ENCODE peak calls at places on chromosomes 6 and 20, in six cellular contexts. One of them, this sample, is unnamed.

GRCh38 chr6:38755207-38755606 is 40.1 kb downstream of the DNAH8 start:
- DNase-seq in Peyer's patch: no peak
- DNase-seq in adrenal gland: no peak
- DNase-seq in A549: no peak
- DNase-seq in testis: no peak
- DNase-seq in IMR-90: no peak
- DNase-seq in this sample: no peak

GRCh38 chr20:45781391-45781931 is 10.2 kb downstream of the WFDC3 start:
- DNase-seq in Peyer's patch: no peak
- DNase-seq in adrenal gland: no peak
- DNase-seq in A549: peak
- DNase-seq in testis: no peak
- DNase-seq in IMR-90: peak
- DNase-seq in this sample: no peak

GRCh38 chr6:121319112-121319553 is 15.1 kb downstream of the TBC1D32 start:
- DNase-seq in Peyer's patch: no peak
- DNase-seq in adrenal gland: no peak
- DNase-seq in A549: peak
- DNase-seq in testis: no peak
- DNase-seq in IMR-90: peak
- DNase-seq in this sample: no peak

GRCh38 chr20:35225319-35226125 is 968 bp upstream of the MMP24 start:
- DNase-seq in Peyer's patch: no peak
- DNase-seq in adrenal gland: no peak
- DNase-seq in A549: no peak
- DNase-seq in testis: no peak
- DNase-seq in IMR-90: no peak
- DNase-seq in this sample: no peak

GRCh38 chr20:20711413-20711812 is 1.0 kb downstream of the RALGAPA2 start:
- DNase-seq in Peyer's patch: peak
- DNase-seq in adrenal gland: no peak
- DNase-seq in A549: no peak
- DNase-seq in testis: peak
- DNase-seq in IMR-90: no peak
- DNase-seq in this sample: no peak

GRCh38 chr20:33065785-33066184 is 12.1 kb downstream of the BPIFB3 start:
- DNase-seq in Peyer's patch: no peak
- DNase-seq in adrenal gland: no peak
- DNase-seq in A549: no peak
- DNase-seq in testis: no peak
- DNase-seq in IMR-90: no peak
- DNase-seq in this sample: no peak

GRCh38 chr6:100986921-100987320 is 105.8 kb upstream of the ASCC3 start:
- DNase-seq in Peyer's patch: no peak
- DNase-seq in adrenal gland: no peak
- DNase-seq in A549: no peak
- DNase-seq in testis: no peak
- DNase-seq in IMR-90: no peak
- DNase-seq in this sample: no peak

GRCh38 chr6:17455919-17456318 is 62.5 kb downstream of the CAP2 start:
- DNase-seq in Peyer's patch: no peak
- DNase-seq in adrenal gland: no peak
- DNase-seq in A549: no peak
- DNase-seq in testis: no peak
- DNase-seq in IMR-90: no peak
- DNase-seq in this sample: no peak

GRCh38 chr20:47280228-47280627 is 76.3 kb downstream of the ZMYND8 start:
- DNase-seq in Peyer's patch: no peak
- DNase-seq in adrenal gland: no peak
- DNase-seq in A549: no peak
- DNase-seq in testis: no peak
- DNase-seq in IMR-90: no peak
- DNase-seq in this sample: no peak

GRCh38 chr20:23622839-23623343 is 14.9 kb downstream of the CST3 start:
- DNase-seq in Peyer's patch: no peak
- DNase-seq in adrenal gland: peak
- DNase-seq in A549: peak
- DNase-seq in testis: peak
- DNase-seq in IMR-90: peak
- DNase-seq in this sample: peak

GRCh38 chr20:38957477-38957876 is 4.7 kb upstream of the DHX35 start:
- DNase-seq in Peyer's patch: no peak
- DNase-seq in adrenal gland: no peak
- DNase-seq in A549: no peak
- DNase-seq in testis: no peak
- DNase-seq in IMR-90: no peak
- DNase-seq in this sample: no peak

GRCh38 chr6:160427312-160428068 is 79.3 kb downstream of the SLC22A3 start:
- DNase-seq in Peyer's patch: no peak
- DNase-seq in adrenal gland: peak
- DNase-seq in A549: no peak
- DNase-seq in testis: no peak
- DNase-seq in IMR-90: no peak
- DNase-seq in this sample: peak

GRCh38 chr6:6131492-6132109 is 124.9 kb upstream of the NRN1 start:
- DNase-seq in Peyer's patch: no peak
- DNase-seq in adrenal gland: no peak
- DNase-seq in A549: peak
- DNase-seq in testis: peak
- DNase-seq in IMR-90: no peak
- DNase-seq in this sample: no peak

GRCh38 chr6:35089935-35090505 is 51.1 kb downstream of the TCP11 start:
- DNase-seq in Peyer's patch: no peak
- DNase-seq in adrenal gland: no peak
- DNase-seq in A549: no peak
- DNase-seq in testis: no peak
- DNase-seq in IMR-90: peak
- DNase-seq in this sample: no peak

GRCh38 chr6:152206072-152206818 is 398.8 kb downstream of the ESR1 start:
- DNase-seq in Peyer's patch: no peak
- DNase-seq in adrenal gland: no peak
- DNase-seq in A549: peak
- DNase-seq in testis: peak
- DNase-seq in IMR-90: peak
- DNase-seq in this sample: no peak

GRCh38 chr6:46129634-46130505 is at the start of gene ENPP4:
- DNase-seq in Peyer's patch: peak
- DNase-seq in adrenal gland: peak
- DNase-seq in A549: peak
- DNase-seq in testis: peak
- DNase-seq in IMR-90: peak
- DNase-seq in this sample: peak

GRCh38 chr6:121305957-121306607 is 28.2 kb downstream of the TBC1D32 start:
- DNase-seq in Peyer's patch: no peak
- DNase-seq in adrenal gland: no peak
- DNase-seq in A549: peak
- DNase-seq in testis: no peak
- DNase-seq in IMR-90: peak
- DNase-seq in this sample: no peak

GRCh38 chr6:13454286-13455221 is 32.8 kb downstream of the GFOD1 start:
- DNase-seq in Peyer's patch: peak
- DNase-seq in adrenal gland: no peak
- DNase-seq in A549: no peak
- DNase-seq in testis: peak
- DNase-seq in IMR-90: peak
- DNase-seq in this sample: no peak

GRCh38 chr20:20363449-20364015 is 4.4 kb upstream of the INSM1 start:
- DNase-seq in Peyer's patch: no peak
- DNase-seq in adrenal gland: no peak
- DNase-seq in A549: no peak
- DNase-seq in testis: no peak
- DNase-seq in IMR-90: no peak
- DNase-seq in this sample: no peak

GRCh38 chr6:6631526-6632276 is 43.2 kb downstream of the LY86 start:
- DNase-seq in Peyer's patch: no peak
- DNase-seq in adrenal gland: no peak
- DNase-seq in A549: no peak
- DNase-seq in testis: no peak
- DNase-seq in IMR-90: no peak
- DNase-seq in this sample: no peak

GRCh38 chr20:2402271-2402980 is 21.7 kb downstream of the TGM6 start:
- DNase-seq in Peyer's patch: no peak
- DNase-seq in adrenal gland: no peak
- DNase-seq in A549: peak
- DNase-seq in testis: peak
- DNase-seq in IMR-90: peak
- DNase-seq in this sample: no peak

GRCh38 chr20:64051532-64052325 is 2.3 kb upstream of the SOX18 start:
- DNase-seq in Peyer's patch: no peak
- DNase-seq in adrenal gland: peak
- DNase-seq in A549: no peak
- DNase-seq in testis: no peak
- DNase-seq in IMR-90: no peak
- DNase-seq in this sample: no peak

GRCh38 chr20:57473246-57474042 is 51.5 kb downstream of the CTCFL start:
- DNase-seq in Peyer's patch: peak
- DNase-seq in adrenal gland: peak
- DNase-seq in A549: no peak
- DNase-seq in testis: no peak
- DNase-seq in IMR-90: no peak
- DNase-seq in this sample: peak

GRCh38 chr20:51767018-51767866 is 948 bp downstream of the ATP9A start:
- DNase-seq in Peyer's patch: peak
- DNase-seq in adrenal gland: peak
- DNase-seq in A549: peak
- DNase-seq in testis: peak
- DNase-seq in IMR-90: no peak
- DNase-seq in this sample: peak
- TF ChIP-seq POLR2A in Peyer's patch: peak
- TF ChIP-seq POLR2A in adrenal gland: no peak
- TF ChIP-seq POLR2A in A549: no peak
- TF ChIP-seq POLR2A in testis: no peak
- TF ChIP-seq POLR2A in IMR-90: no peak
- TF ChIP-seq POLR2A in this sample: no peak

DNA sequence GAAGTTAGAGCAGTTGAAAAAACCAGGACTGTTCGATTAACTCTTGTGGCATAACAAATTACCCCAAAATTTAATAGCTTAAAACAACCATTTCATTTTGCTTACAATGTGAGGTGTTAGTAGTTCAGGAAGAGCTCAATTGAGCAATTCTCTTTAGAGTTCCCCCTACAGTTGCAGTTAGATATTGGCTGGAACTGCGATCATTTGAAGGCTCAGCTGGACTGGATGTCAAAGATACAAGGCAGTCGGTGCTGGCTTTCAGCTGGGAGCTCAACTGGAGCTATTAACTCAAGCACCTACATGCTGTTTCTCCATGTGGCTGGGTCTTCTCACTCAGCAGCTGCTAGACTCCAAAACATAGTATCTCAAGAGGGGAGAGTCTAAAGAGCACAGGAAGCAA is 96.0 kb upstream of the LOC128125822 start:
- DNase-seq in Peyer's patch: no peak
- DNase-seq in adrenal gland: no peak
- DNase-seq in A549: no peak
- DNase-seq in testis: no peak
- DNase-seq in IMR-90: no peak
- DNase-seq in this sample: no peak
- H3K27ac ChIP-seq in Peyer's patch: no peak
- H3K27ac ChIP-seq in adrenal gland: no peak
- H3K27ac ChIP-seq in A549: peak
- H3K27ac ChIP-seq in testis: no peak
- H3K27ac ChIP-seq in IMR-90: no peak
- H3K27ac ChIP-seq in this sample: no peak

GRCh38 chr6:30780642-30780920 is 36.2 kb upstream of the IER3 start:
- DNase-seq in Peyer's patch: no peak
- DNase-seq in adrenal gland: no peak
- DNase-seq in A549: no peak
- DNase-seq in testis: no peak
- DNase-seq in IMR-90: no peak
- DNase-seq in this sample: no peak

GRCh38 chr6:30782425-30783014 is 38.2 kb upstream of the IER3 start:
- DNase-seq in Peyer's patch: no peak
- DNase-seq in adrenal gland: no peak
- DNase-seq in A549: peak
- DNase-seq in testis: no peak
- DNase-seq in IMR-90: peak
- DNase-seq in this sample: no peak

GRCh38 chr6:30779850-30780641 is 35.7 kb upstream of the IER3 start:
- DNase-seq in Peyer's patch: no peak
- DNase-seq in adrenal gland: no peak
- DNase-seq in A549: no peak
- DNase-seq in testis: no peak
- DNase-seq in IMR-90: no peak
- DNase-seq in this sample: no peak

GRCh38 chr6:30781362-30781696 is 37.0 kb upstream of the IER3 start:
- DNase-seq in Peyer's patch: no peak
- DNase-seq in adrenal gland: no peak
- DNase-seq in A549: no peak
- DNase-seq in testis: no peak
- DNase-seq in IMR-90: no peak
- DNase-seq in this sample: no peak

DNA sequence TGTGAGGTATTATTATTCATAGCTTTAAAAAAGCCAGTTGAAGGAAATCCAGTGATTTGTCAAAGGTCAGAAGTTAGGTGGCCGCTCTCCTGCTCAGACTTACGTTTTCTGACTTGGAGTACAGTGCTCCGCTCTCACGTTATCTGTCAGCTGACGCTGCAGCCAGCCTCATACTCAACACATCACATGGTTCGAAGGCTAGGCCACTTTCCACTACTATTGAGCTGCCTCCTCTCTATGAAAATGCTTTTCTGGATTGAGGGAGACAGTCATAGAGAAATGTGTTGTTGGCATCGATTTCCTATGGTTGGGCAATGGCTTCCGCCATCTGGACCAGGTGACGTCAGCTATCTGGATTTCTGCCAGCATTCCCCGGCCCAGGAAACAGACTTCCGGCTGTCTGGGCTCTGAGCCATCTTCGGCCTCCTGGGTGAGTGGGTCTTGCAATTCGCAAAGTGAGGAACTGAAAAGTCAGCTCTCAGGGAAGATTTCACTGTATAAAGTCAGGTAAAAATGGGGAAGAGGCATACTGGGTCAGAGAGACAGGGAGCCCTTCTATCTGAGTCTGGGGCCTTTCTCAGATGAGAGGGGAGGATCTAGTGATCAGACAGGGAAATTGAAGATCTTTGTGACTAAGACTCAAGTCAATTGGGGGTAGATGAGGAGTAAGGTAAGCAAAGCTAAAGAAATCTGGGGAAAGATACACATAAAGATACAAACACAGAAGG is 37.5 kb upstream of the IER3 start:
- DNase-seq in Peyer's patch: peak
- DNase-seq in adrenal gland: peak
- DNase-seq in A549: peak
- DNase-seq in testis: peak
- DNase-seq in IMR-90: peak
- DNase-seq in this sample: peak
- TF ChIP-seq POLR2A in Peyer's patch: no peak
- TF ChIP-seq POLR2A in adrenal gland: no peak
- TF ChIP-seq POLR2A in A549: no peak
- TF ChIP-seq POLR2A in testis: no peak
- TF ChIP-seq POLR2A in IMR-90: peak
- TF ChIP-seq POLR2A in this sample: no peak

DNA sequence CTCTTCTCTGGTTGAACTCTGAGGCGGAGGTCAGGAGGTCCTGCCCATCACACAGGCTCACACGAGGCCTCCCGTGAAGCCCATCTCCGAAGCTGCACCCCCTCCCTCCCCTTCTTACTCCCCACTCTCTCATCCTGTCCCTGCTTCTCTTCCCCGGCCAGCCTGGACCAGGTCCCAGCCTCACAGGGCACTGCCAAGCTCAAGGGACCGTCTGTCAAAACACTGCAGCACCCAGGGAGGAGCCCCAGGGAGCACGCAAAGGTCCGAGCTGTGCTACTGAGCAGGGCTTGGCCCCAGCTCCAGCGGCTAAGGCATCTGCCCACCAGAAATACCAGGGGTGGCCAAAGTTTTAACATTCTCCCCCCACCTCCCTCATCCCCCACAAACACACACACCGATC is 70.0 kb downstream of the PSMG4 start:
- DNase-seq in Peyer's patch: no peak
- DNase-seq in adrenal gland: no peak
- DNase-seq in A549: no peak
- DNase-seq in testis: no peak
- DNase-seq in IMR-90: no peak
- DNase-seq in this sample: no peak
- H3K27ac ChIP-seq in Peyer's patch: peak
- H3K27ac ChIP-seq in adrenal gland: no peak
- H3K27ac ChIP-seq in A549: peak
- H3K27ac ChIP-seq in testis: no peak
- H3K27ac ChIP-seq in IMR-90: no peak
- H3K27ac ChIP-seq in this sample: no peak

This sample was measured in ovary.